ENCODE peak calls at places on chromosomes 6 and 20, in nine cellular contexts. R is ELF-1; Z is H54; V is HCEC 1CT; B is stimulated activated CD4-positive, alpha-beta T cell treated with anti-CD3 and anti-CD28 coated beads, TNF-alpha, amount 100 ng/mL, for 1 hour; C is left cardiac atrium; K is heart left ventricle; S is HEK293T; P is ovary. O is an unnamed sample.

GRCh38 chr20:1108437-1108920 is 9.9 kb upstream of the PSMF1 start:
- DNase-seq in K (peak; percentile 49), Z (peak; percentile 45), B (no peak), V (peak; percentile 45), P (no peak), S (peak; percentile 73), C (peak; percentile 57), R (peak; percentile 68), O (peak; percentile 56)

GRCh38 chr6:158991017-158991723 is 8.8 kb downstream of the RSPH3 start:
- DNase-seq in Z (no peak), V (no peak), P (no peak), C (no peak), B (no peak), K (no peak), S (no peak), R (no peak), O (peak; percentile 30)

GRCh38 chr6:7672066-7673062 is 53.5 kb upstream of the BMP6 start:
- DNase-seq in Z (no peak), V (no peak), C (no peak), P (no peak), S (no peak), K (no peak), R (no peak), B (no peak), O (no peak)

GRCh38 chr6:41958022-41958856 is 16.6 kb upstream of the CCND3 start:
- DNase-seq in R (no peak), V (no peak), Z (no peak), K (no peak), B (no peak), P (no peak), C (no peak), S (no peak), O (peak; percentile 45)

GRCh38 chr20:308427-309038 is 11.2 kb downstream of the ZCCHC3 start:
- DNase-seq in K (no peak), S (no peak), B (no peak), C (no peak), R (no peak), P (no peak), Z (no peak), V (no peak), O (no peak)

GRCh38 chr6:39769012-39769411 is 23.2 kb upstream of the DAAM2 start:
- DNase-seq in S (no peak), P (no peak), K (no peak), V (no peak), B (no peak), C (no peak), R (no peak), Z (no peak), O (no peak)

GRCh38 chr20:47535088-47535487 is 33.4 kb downstream of the NCOA3 start:
- DNase-seq in P (no peak), B (no peak), S (peak; percentile 19), Z (no peak), K (no peak), C (no peak), V (no peak), R (peak; percentile 78), O (no peak)

GRCh38 chr6:13009465-13009864 is 292.9 kb downstream of the PHACTR1 start:
- DNase-seq in S (no peak), K (no peak), R (no peak), B (no peak), P (no peak), C (no peak), Z (no peak), V (no peak), O (no peak)

GRCh38 chr20:52179331-52180166 is 12.0 kb downstream of the ZFP64 start:
- DNase-seq in Z (no peak), V (no peak), R (no peak), P (no peak), C (no peak), K (no peak), S (no peak), B (no peak), O (no peak)

GRCh38 chr20:16947346-16947943 is 199.3 kb downstream of the OTOR start:
- DNase-seq in Z (no peak), S (no peak), R (no peak), V (no peak), K (no peak), C (no peak), P (no peak), B (no peak), O (no peak)

GRCh38 chr6:163500105-163500504 is 85.6 kb downstream of the QKI start:
- DNase-seq in Z (no peak), B (no peak), C (no peak), K (no peak), P (no peak), R (no peak), S (no peak), V (no peak), O (no peak)

GRCh38 chr6:24935753-24936152 is at the start of gene RIPOR2:
- DNase-seq in P (no peak), C (peak; percentile 24), Z (no peak), B (peak; percentile 55), K (peak; percentile 36), V (no peak), R (peak; percentile 69), S (peak; percentile 12), O (peak; percentile 65)

GRCh38 chr6:55131616-55132015 is 42.7 kb upstream of the HCRTR2 start:
- DNase-seq in K (no peak), Z (no peak), C (no peak), R (no peak), B (no peak), P (no peak), V (peak; percentile 20), S (no peak), O (no peak)

GRCh38 chr6:35539223-35539622 is 26.5 kb upstream of the TULP1 start:
- DNase-seq in B (no peak), C (no peak), V (no peak), Z (no peak), P (no peak), R (no peak), K (no peak), S (no peak), O (no peak)

GRCh38 chr6:166586424-166587156 is at the start of gene RAMACL:
- DNase-seq in C (no peak), B (peak; percentile 9), S (peak; percentile 66), P (no peak), K (no peak), V (no peak), R (no peak), Z (peak; percentile 26), O (peak; percentile 30)

GRCh38 chr20:50594591-50595432 is 84.6 kb downstream of the PTPN1 start:
- DNase-seq in K (no peak), B (no peak), S (no peak), R (peak; percentile 75), P (no peak), Z (no peak), V (no peak), C (no peak), O (no peak)

GRCh38 chr6:84547341-84547794 is 217.0 kb downstream of the TBX18 start:
- DNase-seq in V (no peak), P (no peak), Z (no peak), B (no peak), R (no peak), C (no peak), K (no peak), S (no peak), O (no peak)

GRCh38 chr6:87151786-87152527 is 3.4 kb upstream of the ZNF292 start:
- DNase-seq in B (peak; percentile 22), S (no peak), R (peak; percentile 87), V (peak; percentile 26), Z (peak; percentile 23), K (peak; percentile 73), P (peak; percentile 70), C (peak; percentile 75), O (peak; percentile 82)

GRCh38 chr20:59120491-59120890 is 43.1 kb upstream of the ZNF831 start:
- DNase-seq in B (no peak), S (no peak), P (no peak), R (no peak), Z (no peak), K (no peak), V (no peak), C (no peak), O (no peak)

GRCh38 chr6:291697-292505 is at the start of gene DUSP22:
- DNase-seq in Z (peak; percentile 98), V (peak; percentile 88), B (peak; percentile 65), R (peak; percentile 82), S (peak; percentile 96), K (peak; percentile 93), C (peak; percentile 92), P (peak; percentile 85), O (peak; percentile 79)

GRCh38 chr6:90420495-90420894 is 123.9 kb upstream of the BACH2 start:
- DNase-seq in S (no peak), V (no peak), B (no peak), K (no peak), P (no peak), C (no peak), R (no peak), Z (no peak), O (no peak)

GRCh38 chr20:22268675-22269074 is 315.7 kb downstream of the FOXA2 start:
- DNase-seq in V (no peak), B (no peak), R (no peak), K (no peak), Z (no peak), C (no peak), P (no peak), S (no peak), O (no peak)